ENCODE peak calls at places on chromosomes 6 and 20, in ten cellular contexts. P is K562; O is ovary; F is Karpas-422; Z is naive thymus-derived CD4-positive, alpha-beta T cell; L is GM23248; N is heart right ventricle; B is CD4-positive, CD25-positive, alpha-beta regulatory T cell; I is neuronal stem cell; J is effector memory CD4-positive, alpha-beta T cell. W is an unnamed sample.
A peak's percentile ranks its signal among the peaks of the same experiment; 100 is the strongest.

GRCh38 chr6:54988576-54988975 is 142.0 kb downstream of the FAM83B start:
- DNase-seq in O (no peak), L (no peak), I (no peak), J (no peak), N (no peak), F (no peak), Z (no peak), P (no peak), B (no peak), W (no peak)

GRCh38 chr6:52149949-52150348 is 36.2 kb upstream of the IL17A start:
- DNase-seq in I (no peak), P (no peak), L (no peak), B (no peak), Z (no peak), J (no peak), N (no peak), F (no peak), O (no peak), W (no peak)

GRCh38 chr6:144548525-144548924 is 263.4 kb downstream of the UTRN start:
- DNase-seq in I (no peak), N (no peak), P (no peak), L (no peak), B (no peak), J (no peak), Z (no peak), F (no peak), O (no peak), W (no peak)

GRCh38 chr6:134379086-134379485 is 61.2 kb upstream of the SGK1 start:
- DNase-seq in N (no peak), Z (no peak), P (no peak), B (no peak), O (no peak), L (no peak), I (no peak), J (no peak), F (peak; percentile 54), W (no peak)

GRCh38 chr20:18266282-18266681 is 22.0 kb upstream of the ZNF133 start:
- DNase-seq in F (no peak), O (no peak), P (no peak), Z (no peak), B (no peak), L (no peak), I (no peak), N (no peak), J (no peak), W (no peak)

GRCh38 chr6:37538107-37538506 is 38.4 kb upstream of the CCDC167 start:
- DNase-seq in I (no peak), P (peak; percentile 61), B (no peak), L (peak; percentile 36), F (peak; percentile 80), J (no peak), Z (no peak), N (no peak), O (no peak), W (no peak)

GRCh38 chr20:44752099-44752931 is 6.7 kb downstream of the KCNK15 start:
- DNase-seq in L (no peak), Z (no peak), I (no peak), O (no peak), J (no peak), B (no peak), P (no peak), F (no peak), N (no peak), W (no peak)

GRCh38 chr6:135211306-135211702 is 30.2 kb downstream of the MYB start:
- DNase-seq in I (no peak), J (no peak), L (peak; percentile 4), P (no peak), Z (no peak), F (no peak), B (no peak), N (no peak), O (no peak), W (no peak)

GRCh38 chr6:363909-364308 is 27.6 kb upstream of the IRF4 start:
- DNase-seq in J (no peak), Z (no peak), F (no peak), I (no peak), N (no peak), O (no peak), L (no peak), B (no peak), P (no peak), W (peak; percentile 40)

GRCh38 chr6:138287144-138287955 is 69.1 kb upstream of the PBOV1 start:
- DNase-seq in I (no peak), Z (peak; percentile 15), B (peak; percentile 33), F (peak; percentile 83), N (no peak), O (no peak), P (peak; percentile 51), L (peak; percentile 52), J (no peak), W (peak; percentile 45)

GRCh38 chr6:15382089-15382488 is 136.2 kb downstream of the JARID2 start:
- DNase-seq in L (no peak), N (no peak), Z (no peak), J (no peak), O (no peak), F (no peak), B (no peak), I (no peak), P (no peak), W (no peak)

GRCh38 chr6:15382712-15383111 is 136.8 kb downstream of the JARID2 start:
- DNase-seq in F (no peak), O (no peak), J (no peak), B (no peak), I (no peak), P (no peak), N (no peak), L (no peak), Z (no peak), W (no peak)

GRCh38 chr6:15378272-15378671 is 132.4 kb downstream of the JARID2 start:
- DNase-seq in Z (no peak), L (no peak), P (no peak), F (no peak), J (no peak), I (no peak), O (no peak), N (no peak), B (no peak), W (no peak)

GRCh38 chr6:15378864-15379263 is 133.0 kb downstream of the JARID2 start:
- DNase-seq in J (no peak), F (no peak), P (peak; percentile 48), L (no peak), B (no peak), N (no peak), O (no peak), I (no peak), Z (no peak), W (no peak)

GRCh38 chr6:15380354-15380753 is 134.5 kb downstream of the JARID2 start:
- DNase-seq in Z (no peak), F (no peak), P (no peak), B (no peak), J (no peak), I (no peak), O (no peak), L (no peak), N (no peak), W (no peak)
- H3K4me1 ChIP-seq in Z (peaks cover 14% of the 10 kb centered on the region), F (no peaks in the 10 kb centered on the region), P (peaks cover 25% of the 10 kb centered on the region), B (peaks cover 5% of the 10 kb centered on the region), J (no peaks in the 10 kb centered on the region), I (peaks cover 11% of the 10 kb centered on the region), O (no peaks in the 10 kb centered on the region), L (peaks cover 8% of the 10 kb centered on the region), N (peaks cover 9% of the 10 kb centered on the region), W (no peaks in the 10 kb centered on the region)

GRCh38 chr20:34842143-34842542 is 16.7 kb upstream of the NCOA6 start:
- DNase-seq in F (no peak), O (no peak), P (no peak), N (no peak), I (no peak), L (no peak), J (no peak), Z (no peak), B (no peak), W (no peak)

GRCh38 chr20:34848597-34848996 is 23.1 kb upstream of the NCOA6 start:
- DNase-seq in P (no peak), B (no peak), J (no peak), O (no peak), L (no peak), N (no peak), Z (no peak), I (no peak), F (no peak), W (no peak)

GRCh38 chr20:34843421-34843820 is 18.0 kb upstream of the NCOA6 start:
- DNase-seq in J (no peak), I (no peak), F (no peak), B (no peak), L (no peak), Z (no peak), O (no peak), N (no peak), P (no peak), W (no peak)
- H3K27ac ChIP-seq in J (no peak overlapping the region), I (no peak overlapping the region), F (no peak overlapping the region), B (no peak overlapping the region), L (no peak overlapping the region), Z (no peak overlapping the region), O (no peak overlapping the region), N (no peak overlapping the region), P (no peak overlapping the region), W (no peak overlapping the region)

DNA sequence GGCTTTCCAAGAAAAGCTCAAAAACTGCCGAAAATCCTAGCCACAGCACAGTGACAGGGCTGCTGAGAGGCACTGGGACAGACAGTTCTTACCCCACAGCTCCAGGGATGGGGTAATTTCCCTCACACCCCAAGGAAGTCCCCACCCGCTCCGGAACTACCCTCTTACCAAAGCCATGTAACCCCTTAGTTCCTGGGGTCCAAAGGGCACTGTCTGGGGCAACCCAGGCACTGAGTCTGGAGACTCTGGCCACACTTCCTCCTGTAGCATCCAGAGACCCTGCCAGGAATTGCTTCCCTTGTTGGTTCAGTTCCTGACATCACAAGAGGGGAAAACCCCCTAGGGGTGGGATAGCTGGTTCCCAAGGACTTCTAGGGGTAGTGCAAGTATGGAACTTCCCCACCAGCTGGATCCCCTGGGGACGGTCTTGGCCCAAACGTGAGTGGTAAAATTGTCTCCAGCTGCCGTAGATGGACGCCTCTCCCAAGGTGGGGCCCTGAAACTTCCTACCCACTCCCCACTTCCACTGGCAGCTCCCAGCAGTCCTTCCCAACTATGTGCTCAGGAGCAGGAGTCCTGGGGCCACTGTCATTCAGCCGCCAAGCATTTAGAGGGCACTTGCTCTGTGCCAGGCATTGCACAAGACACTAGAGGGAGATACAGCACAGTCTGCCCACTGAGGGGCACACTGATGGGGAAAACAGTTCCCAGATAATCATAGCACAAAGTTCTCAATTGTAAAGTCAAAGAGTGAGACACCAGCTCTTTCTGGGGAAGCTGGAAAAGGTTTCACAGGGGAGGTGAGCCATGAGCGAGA is 17.3 kb upstream of the HCK start:
- DNase-seq in P (no peak), J (no peak), B (no peak), Z (no peak), L (peak; percentile 37), F (peak; percentile 76), N (no peak), I (no peak), O (no peak), W (no peak)
- H3K4me1 ChIP-seq in P (peaks cover 11% of the 10 kb centered on the region), J (peaks cover 5% of the 10 kb centered on the region), B (no peaks in the 10 kb centered on the region), Z (no peaks in the 10 kb centered on the region), L (peaks cover 7% of the 10 kb centered on the region), F (peaks cover 87% of the 10 kb centered on the region), N (peaks cover 11% of the 10 kb centered on the region), I (no peaks in the 10 kb centered on the region), O (peaks cover 3% of the 10 kb centered on the region), W (peaks cover 9% of the 10 kb centered on the region)

DNA sequence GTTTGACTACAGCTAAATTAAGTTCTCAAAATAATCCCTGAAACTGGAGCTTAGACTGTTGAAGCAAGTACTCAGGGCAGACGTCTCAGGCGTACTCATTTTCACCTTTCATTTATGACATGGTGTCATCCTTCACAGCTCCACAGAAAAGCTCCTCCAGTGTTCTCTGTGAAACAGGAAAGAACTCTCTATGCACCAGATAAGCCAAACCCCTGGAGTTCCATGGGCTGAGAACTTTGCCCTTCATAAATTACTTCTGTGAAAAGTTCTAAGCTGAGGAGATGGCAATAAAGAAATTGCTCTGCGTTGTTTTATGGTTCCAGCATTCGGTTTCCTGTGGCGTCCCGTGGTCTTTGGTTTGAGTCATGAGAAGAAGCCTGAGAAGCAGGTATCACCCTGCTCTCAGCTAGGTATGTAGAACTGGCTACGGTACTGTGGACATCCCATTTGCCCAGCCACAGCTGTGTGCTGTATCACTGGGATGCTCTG is 20.2 kb upstream of the RREB1 start:
- DNase-seq in N (no peak), O (no peak), F (no peak), I (no peak), Z (no peak), L (no peak), B (peak; percentile 11), J (no peak), P (no peak), W (no peak)
- H3K27ac ChIP-seq in N (no peak overlapping the region), O (no peak overlapping the region), F (no peak overlapping the region), I (no peak overlapping the region), Z (peak overlapping the region; percentile 58), L (no peak overlapping the region), B (no peak overlapping the region), J (peak overlapping the region; percentile 24), P (no peak overlapping the region), W (no peak overlapping the region)